ENCODE peak calls at places on chromosome 3, in four cellular contexts. S is neural progenitor cell, M is EH, D is Karpas-422. I is an unnamed sample.

GRCh38 chr3:50263443-50264388 is 5.2 kb upstream of the SEMA3B start:
- DNase-seq in S (no peak), M (peak; percentile 57), D (no peak), I (no peak)

GRCh38 chr3:62211675-62212429 is 161.5 kb downstream of the FEZF2 start:
- DNase-seq in S (no peak), M (peak; percentile 39), D (no peak), I (no peak)

GRCh38 chr3:23720885-23721284 is 84.9 kb upstream of the UBE2E1 start:
- DNase-seq in M (no peak), S (no peak), D (no peak), I (no peak)

GRCh38 chr3:40255532-40255931 is 54.0 kb upstream of the EIF1B start:
- DNase-seq in S (no peak), M (no peak), D (no peak), I (no peak)

GRCh38 chr3:31490502-31490901 is 42.2 kb upstream of the STT3B start:
- DNase-seq in M (no peak), D (no peak), S (no peak), I (no peak)

GRCh38 chr3:140298569-140299070 is 363.6 kb downstream of the CLSTN2 start:
- DNase-seq in D (no peak), M (no peak), S (peak; percentile 33), I (no peak)

GRCh38 chr3:48233542-48233941 is 7.4 kb upstream of the ZNF589 start:
- DNase-seq in S (no peak), D (peak; percentile 47), M (no peak), I (no peak)

GRCh38 chr3:37580237-37580636 is 281.4 kb upstream of the CTDSPL start:
- DNase-seq in D (no peak), M (no peak), S (no peak), I (no peak)

GRCh38 chr3:184335661-184336483 is 1.5 kb upstream of the FAM131A start:
- DNase-seq in M (peak; percentile 75), S (peak; percentile 95), D (peak; percentile 97), I (peak; percentile 95)

GRCh38 chr3:12356996-12357395 is 68.1 kb downstream of the PPARG start:
- DNase-seq in M (no peak), S (no peak), D (no peak), I (no peak)

GRCh38 chr3:3392946-3393345 is 213.5 kb upstream of the CRBN start:
- DNase-seq in M (no peak), S (no peak), D (no peak), I (no peak)

GRCh38 chr3:133573054-133573628 is 345 bp upstream of the CDV3 start:
- DNase-seq in M (peak; percentile 100), S (peak; percentile 100), D (peak; percentile 100), I (peak; percentile 100)

GRCh38 chr3:133910422-133910821 is 14.7 kb upstream of the RAB6B start:
- DNase-seq in S (no peak), D (no peak), M (peak; percentile 4), I (no peak)

GRCh38 chr3:19149388-19149787 is 1.1 kb downstream of the KCNH8 start:
- DNase-seq in D (peak; percentile 48), M (peak; percentile 25), S (peak; percentile 73), I (no peak)

GRCh38 chr3:136860541-136860940 is 1.5 kb upstream of the NCK1 start:
- DNase-seq in S (peak; percentile 90), D (peak; percentile 82), M (peak; percentile 15), I (no peak)

GRCh38 chr3:73071952-73072351 is 10.5 kb downstream of the EBLN2 start:
- DNase-seq in S (no peak), M (no peak), D (no peak), I (no peak)

GRCh38 chr3:150933473-150934008 is 28.3 kb upstream of the MINDY4B start:
- DNase-seq in M (no peak), S (no peak), D (no peak), I (no peak)

GRCh38 chr3:151371531-151371930 is 13.0 kb downstream of the P2RY12 start:
- DNase-seq in D (no peak), S (no peak), M (peak; percentile 37), I (no peak)

GRCh38 chr3:104879919-104880318 is 486.8 kb upstream of the ALCAM start:
- DNase-seq in S (no peak), D (no peak), M (peak; percentile 42), I (no peak)

GRCh38 chr3:93973160-93974126 is at the start of gene PROS1:
- DNase-seq in D (peak; percentile 80), M (peak; percentile 79), S (peak; percentile 81), I (peak; percentile 90)

GRCh38 chr3:150300376-150300775 is 107.7 kb upstream of the TSC22D2 start:
- DNase-seq in D (no peak), S (no peak), M (no peak), I (no peak)

GRCh38 chr3:110929811-110930210 is 141.8 kb upstream of the NECTIN3 start:
- DNase-seq in S (no peak), M (peak; percentile 51), D (no peak), I (no peak)

GRCh38 chr3:160566499-160566898 is 1.1 kb upstream of the KPNA4 start:
- DNase-seq in M (no peak), D (no peak), S (no peak), I (no peak)